ENCODE peak calls at places on chromosomes 3 and 15, in seven cellular contexts. One of them, this sample, is unnamed.

GRCh38 chr3:152105446-152105845 is 163.3 kb upstream of the MBNL1 start:
- DNase-seq in MM.1S: no peak
- DNase-seq in GM23248: no peak
- DNase-seq in stomach: no peak
- DNase-seq in kidney: no peak
- DNase-seq in ovary: no peak
- DNase-seq in IMR-90: peak; percentile 23
- DNase-seq in this sample: no peak

GRCh38 chr3:4899654-4900236 is 79.5 kb upstream of the BHLHE40 start:
- DNase-seq in MM.1S: no peak
- DNase-seq in GM23248: no peak
- DNase-seq in stomach: no peak
- DNase-seq in kidney: no peak
- DNase-seq in ovary: peak; percentile 76
- DNase-seq in IMR-90: no peak
- DNase-seq in this sample: no peak

GRCh38 chr15:48494646-48495045 is 150.9 kb downstream of the FBN1 start:
- DNase-seq in MM.1S: no peak
- DNase-seq in GM23248: peak; percentile 45
- DNase-seq in stomach: no peak
- DNase-seq in kidney: no peak
- DNase-seq in ovary: no peak
- DNase-seq in IMR-90: peak; percentile 31
- DNase-seq in this sample: no peak

GRCh38 chr3:5756443-5756842 is 568.9 kb downstream of the EDEM1 start:
- DNase-seq in MM.1S: no peak
- DNase-seq in GM23248: no peak
- DNase-seq in stomach: no peak
- DNase-seq in kidney: no peak
- DNase-seq in ovary: no peak
- DNase-seq in IMR-90: no peak
- DNase-seq in this sample: no peak

GRCh38 chr15:61195116-61196002 is 33.7 kb downstream of the RORA start:
- DNase-seq in MM.1S: peak; percentile 67
- DNase-seq in GM23248: peak; percentile 61
- DNase-seq in stomach: no peak
- DNase-seq in kidney: no peak
- DNase-seq in ovary: no peak
- DNase-seq in IMR-90: peak; percentile 43
- DNase-seq in this sample: no peak

GRCh38 chr15:76823303-76823702 is 81.8 kb downstream of the SCAPER start:
- DNase-seq in MM.1S: no peak
- DNase-seq in GM23248: no peak
- DNase-seq in stomach: no peak
- DNase-seq in kidney: no peak
- DNase-seq in ovary: no peak
- DNase-seq in IMR-90: no peak
- DNase-seq in this sample: no peak

GRCh38 chr15:45225506-45226273 is 26.3 kb upstream of the SLC28A2 start:
- DNase-seq in MM.1S: no peak
- DNase-seq in GM23248: no peak
- DNase-seq in stomach: no peak
- DNase-seq in kidney: no peak
- DNase-seq in ovary: no peak
- DNase-seq in IMR-90: no peak
- DNase-seq in this sample: no peak

GRCh38 chr3:183536238-183536880 is 19.1 kb downstream of the KLHL6 start:
- DNase-seq in MM.1S: peak; percentile 97
- DNase-seq in GM23248: no peak
- DNase-seq in stomach: no peak
- DNase-seq in kidney: no peak
- DNase-seq in ovary: no peak
- DNase-seq in IMR-90: no peak
- DNase-seq in this sample: no peak

GRCh38 chr3:171054921-171055320 is 28.4 kb upstream of the SLC2A2 start:
- DNase-seq in MM.1S: no peak
- DNase-seq in GM23248: peak; percentile 40
- DNase-seq in stomach: no peak
- DNase-seq in kidney: no peak
- DNase-seq in ovary: no peak
- DNase-seq in IMR-90: no peak
- DNase-seq in this sample: no peak

GRCh38 chr3:146308222-146308621 is 57.3 kb upstream of the PLSCR4 start:
- DNase-seq in MM.1S: no peak
- DNase-seq in GM23248: peak; percentile 92
- DNase-seq in stomach: no peak
- DNase-seq in kidney: no peak
- DNase-seq in ovary: no peak
- DNase-seq in IMR-90: peak; percentile 89
- DNase-seq in this sample: no peak

GRCh38 chr3:23805228-23805880 is 401 bp upstream of the UBE2E1 start:
- DNase-seq in MM.1S: no peak
- DNase-seq in GM23248: no peak
- DNase-seq in stomach: no peak
- DNase-seq in kidney: no peak
- DNase-seq in ovary: no peak
- DNase-seq in IMR-90: no peak
- DNase-seq in this sample: no peak

GRCh38 chr15:72341361-72341760 is 21.4 kb upstream of the CELF6 start:
- DNase-seq in MM.1S: no peak
- DNase-seq in GM23248: peak; percentile 15
- DNase-seq in stomach: no peak
- DNase-seq in kidney: no peak
- DNase-seq in ovary: no peak
- DNase-seq in IMR-90: no peak
- DNase-seq in this sample: no peak

GRCh38 chr15:52657338-52657737 is 21.9 kb downstream of the ATOSA start:
- DNase-seq in MM.1S: no peak
- DNase-seq in GM23248: peak; percentile 93
- DNase-seq in stomach: no peak
- DNase-seq in kidney: no peak
- DNase-seq in ovary: no peak
- DNase-seq in IMR-90: peak; percentile 93
- DNase-seq in this sample: no peak

GRCh38 chr15:55897560-55898336 is 95.7 kb downstream of the NEDD4 start:
- DNase-seq in MM.1S: no peak
- DNase-seq in GM23248: peak; percentile 66
- DNase-seq in stomach: peak; percentile 51
- DNase-seq in kidney: no peak
- DNase-seq in ovary: peak; percentile 27
- DNase-seq in IMR-90: peak; percentile 61
- DNase-seq in this sample: peak; percentile 42

GRCh38 chr3:100297784-100298183 is 36.8 kb upstream of the NIT2 start:
- DNase-seq in MM.1S: no peak
- DNase-seq in GM23248: peak; percentile 68
- DNase-seq in stomach: no peak
- DNase-seq in kidney: no peak
- DNase-seq in ovary: no peak
- DNase-seq in IMR-90: peak; percentile 67
- DNase-seq in this sample: no peak

GRCh38 chr3:142943349-142943748 is 20.1 kb downstream of the PAQR9 start:
- DNase-seq in MM.1S: no peak
- DNase-seq in GM23248: no peak
- DNase-seq in stomach: no peak
- DNase-seq in kidney: no peak
- DNase-seq in ovary: no peak
- DNase-seq in IMR-90: no peak
- DNase-seq in this sample: no peak

GRCh38 chr3:172087827-172088580 is 48.6 kb downstream of the FNDC3B start:
- DNase-seq in MM.1S: peak; percentile 83
- DNase-seq in GM23248: no peak
- DNase-seq in stomach: no peak
- DNase-seq in kidney: no peak
- DNase-seq in ovary: no peak
- DNase-seq in IMR-90: no peak
- DNase-seq in this sample: no peak

GRCh38 chr3:54873059-54873695 is 54.7 kb downstream of the LRTM1 start:
- DNase-seq in MM.1S: no peak
- DNase-seq in GM23248: peak; percentile 32
- DNase-seq in stomach: no peak
- DNase-seq in kidney: no peak
- DNase-seq in ovary: no peak
- DNase-seq in IMR-90: peak; percentile 27
- DNase-seq in this sample: no peak

GRCh38 chr3:31534036-31534435 is 1.3 kb downstream of the STT3B start:
- DNase-seq in MM.1S: peak; percentile 51
- DNase-seq in GM23248: peak; percentile 32
- DNase-seq in stomach: no peak
- DNase-seq in kidney: no peak
- DNase-seq in ovary: no peak
- DNase-seq in IMR-90: peak; percentile 17
- DNase-seq in this sample: no peak

GRCh38 chr15:60620707-60621106 is 141.8 kb upstream of the ICE2 start:
- DNase-seq in MM.1S: no peak
- DNase-seq in GM23248: peak; percentile 68
- DNase-seq in stomach: no peak
- DNase-seq in kidney: peak; percentile 80
- DNase-seq in ovary: no peak
- DNase-seq in IMR-90: peak; percentile 61
- DNase-seq in this sample: no peak

DNA sequence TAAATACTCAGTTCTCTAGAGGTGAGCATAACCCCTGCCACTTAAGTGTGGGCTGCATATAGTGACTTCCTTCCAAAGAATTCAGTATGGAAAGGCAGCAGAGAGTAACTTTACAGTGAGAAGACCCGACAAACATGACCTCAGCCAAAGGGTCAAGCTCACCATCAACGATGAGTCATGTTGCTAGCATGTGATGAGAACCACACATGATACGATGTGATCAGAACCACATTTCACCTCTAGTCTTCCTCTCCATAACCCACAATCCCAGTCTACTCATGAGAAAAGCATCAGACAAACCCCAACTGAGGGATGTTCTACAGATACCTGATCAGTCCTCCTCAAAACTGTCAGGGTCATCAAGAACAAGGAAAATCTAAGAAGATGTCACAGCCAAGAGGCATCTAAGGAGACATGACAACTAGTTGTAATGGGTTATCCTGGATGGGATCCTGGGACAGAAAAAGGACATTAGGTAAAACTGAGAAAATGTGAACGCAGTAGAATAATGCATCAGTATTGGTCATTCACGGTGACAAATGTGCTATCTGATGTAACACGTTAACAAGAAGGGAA is 28.2 kb downstream of the SEC61A1 start:
- DNase-seq in MM.1S: no peak
- DNase-seq in GM23248: peak; percentile 93
- DNase-seq in stomach: no peak
- DNase-seq in kidney: no peak
- DNase-seq in ovary: no peak
- DNase-seq in IMR-90: peak; percentile 98
- DNase-seq in this sample: no peak
- H3K4me3 ChIP-seq in MM.1S: no peak overlapping the region
- H3K4me3 ChIP-seq in GM23248: no peak overlapping the region
- H3K4me3 ChIP-seq in stomach: no peak overlapping the region
- H3K4me3 ChIP-seq in kidney: no peak overlapping the region
- H3K4me3 ChIP-seq in ovary: no peak overlapping the region
- H3K4me3 ChIP-seq in IMR-90: no peak overlapping the region
- H3K4me3 ChIP-seq in this sample: no peak overlapping the region

DNA sequence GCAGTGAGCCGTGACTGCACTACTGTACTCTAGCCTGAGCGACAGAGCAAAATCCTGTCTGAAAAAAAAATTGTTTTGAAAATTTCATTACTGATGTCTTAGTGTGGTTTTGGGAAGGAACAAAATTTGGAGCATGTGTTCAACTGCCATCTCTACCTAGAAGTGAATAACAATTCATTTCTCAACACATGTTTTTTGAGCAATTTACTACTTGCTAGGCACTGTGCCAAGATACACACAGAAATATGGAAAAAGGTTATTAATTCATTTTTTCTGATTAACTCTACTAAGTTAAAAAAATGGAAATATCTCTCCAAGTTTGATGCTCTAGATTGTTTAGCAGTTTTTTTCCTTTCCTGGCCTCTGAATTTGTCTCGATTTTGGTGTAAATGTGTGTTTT is 5.2 kb upstream of the TCF12 start:
- DNase-seq in MM.1S: no peak
- DNase-seq in GM23248: no peak
- DNase-seq in stomach: no peak
- DNase-seq in kidney: no peak
- DNase-seq in ovary: no peak
- DNase-seq in IMR-90: no peak
- DNase-seq in this sample: no peak
- H3K27ac ChIP-seq in MM.1S: no peak overlapping the region
- H3K27ac ChIP-seq in GM23248: no peak overlapping the region
- H3K27ac ChIP-seq in stomach: no peak overlapping the region
- H3K27ac ChIP-seq in kidney: peak overlapping the region; percentile 14
- H3K27ac ChIP-seq in ovary: no peak overlapping the region
- H3K27ac ChIP-seq in IMR-90: no peak overlapping the region
- H3K27ac ChIP-seq in this sample: no peak overlapping the region

DNA sequence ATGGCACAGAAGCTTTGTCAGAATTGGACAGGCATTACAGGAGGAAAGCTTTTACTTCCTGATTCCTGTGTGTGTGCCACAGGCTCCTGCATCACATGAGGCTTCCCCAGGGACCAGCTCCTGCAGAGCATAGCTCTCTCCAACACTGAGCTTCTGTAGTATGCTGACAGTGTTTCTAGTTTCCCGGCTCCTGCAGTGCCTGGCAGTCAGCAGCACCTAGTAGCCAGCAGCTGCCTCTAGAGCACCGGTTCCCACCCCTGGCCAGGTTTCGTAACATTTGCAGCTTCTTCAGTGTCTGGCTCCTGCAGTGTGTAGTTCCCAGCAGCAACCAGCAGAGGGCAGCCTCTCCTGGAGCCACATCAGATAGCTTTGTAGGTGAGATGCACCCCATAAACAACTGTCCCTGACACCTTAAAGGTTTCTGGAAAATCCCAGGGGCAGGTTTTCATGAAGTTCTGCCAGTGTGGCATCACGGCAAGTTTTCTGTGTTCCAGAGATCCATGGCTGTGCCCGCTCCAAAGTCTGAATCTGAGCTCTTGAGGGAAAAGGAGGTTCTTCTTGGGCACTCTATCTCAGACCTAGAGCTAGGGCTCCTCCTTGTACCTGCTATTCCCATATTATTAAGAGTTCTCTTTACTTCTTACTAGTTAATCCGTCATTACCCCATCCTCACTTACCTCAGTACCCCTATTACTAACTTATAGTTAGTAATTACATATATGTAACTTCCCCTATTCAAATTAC is 5.7 kb upstream of the TRA2B start:
- DNase-seq in MM.1S: peak; percentile 96
- DNase-seq in GM23248: peak; percentile 86
- DNase-seq in stomach: peak; percentile 85
- DNase-seq in kidney: peak; percentile 87
- DNase-seq in ovary: peak; percentile 72
- DNase-seq in IMR-90: peak; percentile 76
- DNase-seq in this sample: peak; percentile 85
- H3K4me3 ChIP-seq in MM.1S: no peak overlapping the region
- H3K4me3 ChIP-seq in GM23248: no peak overlapping the region
- H3K4me3 ChIP-seq in stomach: no peak overlapping the region
- H3K4me3 ChIP-seq in kidney: no peak overlapping the region
- H3K4me3 ChIP-seq in ovary: no peak overlapping the region
- H3K4me3 ChIP-seq in IMR-90: no peak overlapping the region
- H3K4me3 ChIP-seq in this sample: no peak overlapping the region

DNA sequence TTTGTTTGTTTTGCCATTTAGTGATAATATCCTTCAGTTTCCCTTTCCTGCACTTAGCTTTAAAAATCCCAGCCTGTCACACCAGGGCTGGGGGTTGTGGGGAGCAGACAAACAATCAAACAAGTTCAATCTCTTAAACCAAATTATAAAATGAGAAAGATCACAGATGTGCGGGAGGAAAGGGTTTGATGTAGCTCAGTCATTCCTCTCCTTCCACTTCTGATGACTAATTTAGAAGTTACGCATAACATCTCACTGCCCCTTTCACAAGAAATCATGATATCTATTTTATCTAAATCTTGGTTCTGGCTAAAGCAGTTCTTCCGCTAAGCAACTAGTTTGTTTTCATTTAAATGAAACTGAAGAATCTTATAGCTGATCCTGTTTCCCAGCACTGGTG is 34.1 kb upstream of the ATG7 start:
- DNase-seq in MM.1S: no peak
- DNase-seq in GM23248: peak; percentile 91
- DNase-seq in stomach: no peak
- DNase-seq in kidney: no peak
- DNase-seq in ovary: no peak
- DNase-seq in IMR-90: peak; percentile 95
- DNase-seq in this sample: no peak
- H3K27ac ChIP-seq in MM.1S: no peak overlapping the region
- H3K27ac ChIP-seq in GM23248: peak overlapping the region; percentile 88
- H3K27ac ChIP-seq in stomach: peak overlapping the region; percentile 28
- H3K27ac ChIP-seq in kidney: no peak overlapping the region
- H3K27ac ChIP-seq in ovary: no peak overlapping the region
- H3K27ac ChIP-seq in IMR-90: peak overlapping the region; percentile 74
- H3K27ac ChIP-seq in this sample: no peak overlapping the region